ENCODE peak calls at places on chromosome 7, in eight cellular contexts. Z is AG09309, F is skeletal muscle cell, V is cardiac fibroblast, L is NCI-H1436, S is GM10248, Q is GM03348, O is Daoy. K is an unnamed sample.

GRCh38 chr7:102273749-102274712 is 12.6 kb upstream of the SH2B2 start:
- DNase-seq in Z (no peak), F (no peak), V (peak), L (no peak), S (no peak), Q (peak), O (peak), K (no peak)

GRCh38 chr7:16205481-16205880 is 215.9 kb downstream of the CRPPA start:
- DNase-seq in Z (peak), F (no peak), V (peak), L (no peak), S (no peak), Q (no peak), O (no peak), K (no peak)

GRCh38 chr7:130909881-130910672 is 176.1 kb upstream of the KLF14 start:
- DNase-seq in Z (no peak), F (no peak), V (peak), L (no peak), S (no peak), Q (no peak), O (peak), K (no peak)

GRCh38 chr7:150401861-150402631 is 22.9 kb downstream of the ZNF775 start:
- DNase-seq in Z (no peak), F (no peak), V (no peak), L (no peak), S (no peak), Q (no peak), O (no peak), K (no peak)

GRCh38 chr7:424961-425793 is 94.5 kb downstream of the PDGFA start:
- DNase-seq in Z (no peak), F (no peak), V (no peak), L (no peak), S (no peak), Q (no peak), O (no peak), K (no peak)

GRCh38 chr7:26614503-26614902 is 249.9 kb downstream of the SKAP2 start:
- DNase-seq in Z (no peak), F (no peak), V (no peak), L (no peak), S (no peak), Q (no peak), O (no peak), K (no peak)

GRCh38 chr7:34756025-34756437 is 98.0 kb downstream of the NPSR1 start:
- DNase-seq in Z (no peak), F (no peak), V (no peak), L (peak), S (no peak), Q (no peak), O (peak), K (no peak)

GRCh38 chr7:44278451-44279161 is 46.8 kb downstream of the CAMK2B start:
- DNase-seq in Z (no peak), F (no peak), V (no peak), L (no peak), S (no peak), Q (no peak), O (no peak), K (no peak)

GRCh38 chr7:23468721-23469149 is 1.6 kb downstream of the IGF2BP3 start:
- DNase-seq in Z (no peak), F (no peak), V (no peak), L (no peak), S (no peak), Q (peak), O (peak), K (peak)

GRCh38 chr7:45625067-45625466 is 50.9 kb downstream of the ADCY1 start:
- DNase-seq in Z (no peak), F (no peak), V (no peak), L (no peak), S (no peak), Q (peak), O (peak), K (no peak)

GRCh38 chr7:143399151-143399550 is 9.5 kb downstream of the EPHA1 start:
- DNase-seq in Z (no peak), F (no peak), V (no peak), L (no peak), S (no peak), Q (no peak), O (no peak), K (no peak)

GRCh38 chr7:142963993-142964392 is 1.8 kb upstream of the KEL start:
- DNase-seq in Z (no peak), F (no peak), V (no peak), L (no peak), S (no peak), Q (no peak), O (no peak), K (no peak)

GRCh38 chr7:279821-280220 is 10.1 kb upstream of the FOXL3 start:
- DNase-seq in Z (no peak), F (no peak), V (no peak), L (no peak), S (no peak), Q (no peak), O (no peak), K (no peak)

GRCh38 chr7:38329340-38329739 is 55.9 kb upstream of the TARP start:
- DNase-seq in Z (no peak), F (no peak), V (no peak), L (no peak), S (no peak), Q (no peak), O (no peak), K (no peak)